ENCODE peak calls at places on chromosome 7, in nine cellular contexts. R, A, J, E, N, M, P, C and X are unnamed samples.
A peak's percentile ranks its signal among the peaks of the same experiment; 100 is the strongest.

GRCh38 chr7:135189221-135189662 is 18.7 kb upstream of the CYREN start:
- DNase-seq in R (no peak), A (no peak), J (no peak), E (no peak), N (no peak), M (no peak), P (no peak), C (no peak), X (no peak)

GRCh38 chr7:158244873-158245723 is 342.5 kb downstream of the PTPRN2 start:
- DNase-seq in R (no peak), A (no peak), J (no peak), E (no peak), N (no peak), M (no peak), P (no peak), C (no peak), X (no peak)

GRCh38 chr7:142349670-142350405 is 92.0 kb upstream of the PRSS58 start:
- DNase-seq in R (no peak), A (no peak), J (no peak), E (no peak), N (no peak), M (no peak), P (no peak), C (no peak), X (no peak)

GRCh38 chr7:143418681-143419458 is 10.2 kb upstream of the EPHA1 start:
- DNase-seq in R (no peak), A (no peak), J (no peak), E (no peak), N (no peak), M (no peak), P (no peak), C (no peak), X (no peak)

GRCh38 chr7:45259966-45260646 is 102.5 kb downstream of the RAMP3 start:
- DNase-seq in R (peak; percentile 17), A (peak; percentile 79), J (peak; percentile 36), E (peak; percentile 86), N (no peak), M (peak; percentile 35), P (peak; percentile 77), C (peak; percentile 60), X (peak; percentile 30)

GRCh38 chr7:45088821-45089313 is at the start of gene NACAD:
- DNase-seq in R (peak; percentile 36), A (no peak), J (peak; percentile 25), E (no peak), N (peak; percentile 49), M (no peak), P (no peak), C (peak; percentile 29), X (peak; percentile 11)

GRCh38 chr7:79506481-79506880 is 53.0 kb upstream of the MAGI2 start:
- DNase-seq in R (peak; percentile 36), A (no peak), J (peak; percentile 73), E (no peak), N (peak; percentile 33), M (no peak), P (no peak), C (no peak), X (peak; percentile 63)

GRCh38 chr7:93890464-93891068 is at the start of gene TFPI2:
- DNase-seq in R (peak; percentile 83), A (peak; percentile 29), J (peak; percentile 87), E (no peak), N (peak; percentile 57), M (no peak), P (peak; percentile 42), C (peak; percentile 77), X (peak; percentile 70)

GRCh38 chr7:90595801-90596683 is at the start of gene CDK14:
- DNase-seq in R (peak; percentile 71), A (peak; percentile 72), J (peak; percentile 82), E (peak; percentile 73), N (peak; percentile 70), M (peak; percentile 74), P (peak; percentile 91), C (peak; percentile 66), X (peak; percentile 54)

GRCh38 chr7:94332571-94332970 is 62.1 kb upstream of the COL1A2 start:
- DNase-seq in R (no peak), A (no peak), J (no peak), E (no peak), N (no peak), M (no peak), P (no peak), C (no peak), X (no peak)

GRCh38 chr7:87933605-87933952 is 472 bp upstream of the ADAM22 start:
- DNase-seq in R (no peak), A (no peak), J (no peak), E (no peak), N (no peak), M (no peak), P (no peak), C (no peak), X (no peak)

GRCh38 chr7:30183712-30184372 is 49.1 kb downstream of the MTURN start:
- DNase-seq in R (no peak), A (no peak), J (no peak), E (no peak), N (no peak), M (no peak), P (no peak), C (no peak), X (no peak)

GRCh38 chr7:71443197-71443542 is 311.2 kb downstream of the GALNT17 start:
- DNase-seq in R (no peak), A (no peak), J (no peak), E (no peak), N (no peak), M (no peak), P (no peak), C (no peak), X (no peak)

GRCh38 chr7:84336303-84336702 is 141.7 kb upstream of the SEMA3A start:
- DNase-seq in R (peak; percentile 88), A (peak; percentile 58), J (peak; percentile 97), E (peak; percentile 37), N (peak; percentile 59), M (no peak), P (no peak), C (no peak), X (peak; percentile 87)

GRCh38 chr7:152341039-152341913 is 94.5 kb downstream of the KMT2C start:
- DNase-seq in R (peak; percentile 68), A (peak; percentile 59), J (peak; percentile 71), E (peak; percentile 35), N (peak; percentile 68), M (no peak), P (no peak), C (peak; percentile 71), X (peak; percentile 70)
- TF ChIP-seq CTCF in R (peak; percentile 63), A (peak; percentile 18), J (peak; percentile 54), E (peak; percentile 35), N (peak; percentile 61), M (peak; percentile 54), P (peak; percentile 57), C (peak; percentile 60), X (peak; percentile 54)

GRCh38 chr7:98251844-98252639 is at the start of gene TECPR1:
- DNase-seq in R (peak; percentile 93), A (peak; percentile 96), J (peak; percentile 93), E (peak; percentile 97), N (peak; percentile 89), M (peak; percentile 93), P (peak; percentile 98), C (peak; percentile 100), X (peak; percentile 86)

GRCh38 chr7:98249106-98249505 is 2.9 kb downstream of the TECPR1 start:
- DNase-seq in R (no peak), A (no peak), J (no peak), E (no peak), N (no peak), M (no peak), P (no peak), C (no peak), X (no peak)

GRCh38 chr7:98252655-98253054 is 623 bp upstream of the TECPR1 start:
- DNase-seq in R (peak; percentile 26), A (no peak), J (peak; percentile 6), E (no peak), N (no peak), M (no peak), P (no peak), C (no peak), X (peak; percentile 18)

GRCh38 chr7:98250789-98251188 is 1.2 kb downstream of the TECPR1 start:
- DNase-seq in R (no peak), A (peak; percentile 64), J (no peak), E (peak; percentile 67), N (no peak), M (peak; percentile 51), P (no peak), C (no peak), X (no peak)

GRCh38 chr7:98251251-98251843 is 685 bp downstream of the TECPR1 start:
- DNase-seq in R (no peak), A (peak; percentile 65), J (no peak), E (peak; percentile 56), N (no peak), M (peak; percentile 65), P (peak; percentile 74), C (no peak), X (no peak)
- H3K4me3 ChIP-seq in R (peak overlapping the region; percentile 89), A (peak overlapping the region; percentile 84), J (peak overlapping the region; percentile 91), E (peak overlapping the region; percentile 98), N (peak overlapping the region; percentile 88), M (peak overlapping the region; percentile 91), P (peak overlapping the region; percentile 91), C (peak overlapping the region; percentile 80), X (peak overlapping the region; percentile 96)

GRCh38 chr7:42739591-42739990 is 172.3 kb downstream of the C7orf25 start:
- DNase-seq in R (peak; percentile 24), A (no peak), J (peak; percentile 58), E (no peak), N (no peak), M (no peak), P (no peak), C (no peak), X (peak; percentile 77)

GRCh38 chr7:42734568-42734967 is 177.3 kb downstream of the C7orf25 start:
- DNase-seq in R (peak; percentile 18), A (no peak), J (peak; percentile 77), E (no peak), N (peak; percentile 27), M (no peak), P (no peak), C (no peak), X (peak; percentile 83)

GRCh38 chr7:42735081-42735480 is 176.8 kb downstream of the C7orf25 start:
- DNase-seq in R (no peak), A (no peak), J (peak; percentile 56), E (no peak), N (no peak), M (no peak), P (no peak), C (no peak), X (peak; percentile 68)

GRCh38 chr7:42740410-42740809 is 171.5 kb downstream of the C7orf25 start:
- DNase-seq in R (no peak), A (no peak), J (peak; percentile 42), E (no peak), N (no peak), M (no peak), P (no peak), C (no peak), X (peak; percentile 78)

DNA sequence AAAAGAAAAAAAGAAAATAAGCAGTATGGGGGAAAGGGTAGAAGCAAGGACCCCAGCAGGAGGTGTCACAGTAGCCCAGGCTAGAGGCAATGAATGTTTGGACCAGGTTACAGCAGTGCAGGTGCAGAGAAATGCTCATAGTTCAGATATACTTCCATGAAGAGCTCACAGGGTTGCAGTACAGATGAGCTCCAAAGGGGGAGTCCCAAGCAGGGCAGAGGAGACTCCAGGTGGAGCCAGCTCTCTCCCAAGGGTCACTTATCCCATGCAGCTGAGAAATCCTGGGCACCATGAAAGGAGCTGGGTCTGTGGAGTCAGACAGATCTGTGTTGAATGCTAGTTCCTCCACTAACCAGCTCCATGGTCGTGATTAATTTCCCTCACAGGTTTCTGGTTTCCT is 174.9 kb downstream of the C7orf25 start:
- DNase-seq in R (no peak), A (no peak), J (no peak), E (no peak), N (no peak), M (no peak), P (no peak), C (peak; percentile 14), X (no peak)
- TF ChIP-seq CTCF in R (peak; percentile 34), A (no peak), J (no peak), E (no peak), N (peak; percentile 20), M (no peak), P (no peak), C (no peak), X (peak; percentile 14)

GRCh38 chr7:151439855-151440798 is at the start of gene CRYGN:
- DNase-seq in R (no peak), A (no peak), J (no peak), E (no peak), N (no peak), M (no peak), P (no peak), C (no peak), X (no peak)
- H3K4me3 ChIP-seq in R (peak within 1 kb of the TSS; percentile 39), A (no peak within 1 kb of the TSS), J (peak within 1 kb of the TSS; percentile 41), E (no peak within 1 kb of the TSS), N (peak within 1 kb of the TSS; percentile 23), M (peak within 1 kb of the TSS; percentile 9), P (peak within 1 kb of the TSS; percentile 39), C (no peak within 1 kb of the TSS), X (no peak within 1 kb of the TSS)